ENCODE peak calls at places on chromosomes 4 and X, in six cellular contexts. One of them, this sample, is unnamed. For H3K27me3 and H3K9me3, the result is how much of the 10 kb centered on the place peaks cover.

GRCh38 chr4:10160280-10160856 is 43.8 kb upstream of the WDR1 start:
- DNase-seq in endothelial cell of umbilical vein: peak
- DNase-seq in lower lobe of right lung: no peak
- DNase-seq in hepatocyte: peak
- DNase-seq in AG04450: no peak
- DNase-seq in ovary: no peak
- DNase-seq in this sample: no peak

GRCh38 chr4:112329672-112330372 is 32.7 kb downstream of the ALPK1 start:
- DNase-seq in ovary: no peak
- DNase-seq in hepatocyte: no peak
- DNase-seq in AG04450: no peak
- DNase-seq in endothelial cell of umbilical vein: no peak
- DNase-seq in lower lobe of right lung: no peak
- DNase-seq in this sample: no peak

GRCh38 chrX:13341491-13342101 is 21.7 kb upstream of the ATXN3L start:
- DNase-seq in hepatocyte: no peak
- DNase-seq in ovary: no peak
- DNase-seq in AG04450: no peak
- DNase-seq in lower lobe of right lung: no peak
- DNase-seq in endothelial cell of umbilical vein: peak
- DNase-seq in this sample: no peak

GRCh38 chr4:35975617-35976355 is 268.5 kb downstream of the ARAP2 start:
- DNase-seq in hepatocyte: no peak
- DNase-seq in AG04450: no peak
- DNase-seq in endothelial cell of umbilical vein: no peak
- DNase-seq in lower lobe of right lung: no peak
- DNase-seq in ovary: no peak
- DNase-seq in this sample: no peak

GRCh38 chr4:168755643-168756482 is 254.2 kb downstream of the CBR4 start:
- DNase-seq in ovary: no peak
- DNase-seq in hepatocyte: no peak
- DNase-seq in lower lobe of right lung: no peak
- DNase-seq in AG04450: no peak
- DNase-seq in endothelial cell of umbilical vein: no peak
- DNase-seq in this sample: no peak

GRCh38 chr4:61389640-61390039 is 189.5 kb downstream of the ADGRL3 start:
- DNase-seq in ovary: no peak
- DNase-seq in AG04450: no peak
- DNase-seq in hepatocyte: no peak
- DNase-seq in endothelial cell of umbilical vein: no peak
- DNase-seq in lower lobe of right lung: no peak
- DNase-seq in this sample: no peak

GRCh38 chr4:182973421-182974340 is 56.5 kb upstream of the DCTD start:
- DNase-seq in ovary: no peak
- DNase-seq in lower lobe of right lung: no peak
- DNase-seq in AG04450: no peak
- DNase-seq in endothelial cell of umbilical vein: peak
- DNase-seq in hepatocyte: no peak
- DNase-seq in this sample: no peak

GRCh38 chr4:22910200-22910599 is 217.5 kb downstream of the GBA3 start:
- DNase-seq in endothelial cell of umbilical vein: no peak
- DNase-seq in hepatocyte: no peak
- DNase-seq in lower lobe of right lung: no peak
- DNase-seq in ovary: no peak
- DNase-seq in AG04450: no peak
- DNase-seq in this sample: no peak

GRCh38 chr4:128802680-128803628 is 6.5 kb upstream of the JADE1 start:
- DNase-seq in AG04450: no peak
- DNase-seq in ovary: no peak
- DNase-seq in hepatocyte: no peak
- DNase-seq in lower lobe of right lung: no peak
- DNase-seq in endothelial cell of umbilical vein: no peak
- DNase-seq in this sample: no peak

GRCh38 chr4:88803600-88804096 is 106.0 kb upstream of the NAP1L5 start:
- DNase-seq in ovary: no peak
- DNase-seq in hepatocyte: peak
- DNase-seq in lower lobe of right lung: no peak
- DNase-seq in AG04450: peak
- DNase-seq in endothelial cell of umbilical vein: peak
- DNase-seq in this sample: no peak

GRCh38 chrX:49133759-49134158 is 10.2 kb upstream of the GPKOW start:
- DNase-seq in AG04450: no peak
- DNase-seq in lower lobe of right lung: no peak
- DNase-seq in ovary: no peak
- DNase-seq in hepatocyte: no peak
- DNase-seq in endothelial cell of umbilical vein: no peak
- DNase-seq in this sample: no peak

GRCh38 chrX:143580266-143580665 is 55.6 kb downstream of the SLITRK4 start:
- DNase-seq in lower lobe of right lung: no peak
- DNase-seq in AG04450: no peak
- DNase-seq in endothelial cell of umbilical vein: no peak
- DNase-seq in hepatocyte: peak
- DNase-seq in ovary: no peak
- DNase-seq in this sample: no peak

GRCh38 chrX:45667666-45668065 is 467.0 kb upstream of the DIPK2B start:
- DNase-seq in lower lobe of right lung: no peak
- DNase-seq in AG04450: no peak
- DNase-seq in hepatocyte: no peak
- DNase-seq in endothelial cell of umbilical vein: peak
- DNase-seq in ovary: no peak
- DNase-seq in this sample: no peak

GRCh38 chr4:19224820-19225219 is 1026.9 kb upstream of the SLIT2 start:
- DNase-seq in lower lobe of right lung: no peak
- DNase-seq in hepatocyte: peak
- DNase-seq in AG04450: no peak
- DNase-seq in endothelial cell of umbilical vein: peak
- DNase-seq in ovary: no peak
- DNase-seq in this sample: no peak

GRCh38 chr4:152572417-152573086 is 36.7 kb upstream of the FBXW7 start:
- DNase-seq in AG04450: no peak
- DNase-seq in ovary: no peak
- DNase-seq in lower lobe of right lung: no peak
- DNase-seq in hepatocyte: peak
- DNase-seq in endothelial cell of umbilical vein: peak
- DNase-seq in this sample: no peak

GRCh38 chr4:129675036-129675435 is 579.1 kb downstream of the C4orf33 start:
- DNase-seq in ovary: no peak
- DNase-seq in endothelial cell of umbilical vein: no peak
- DNase-seq in lower lobe of right lung: no peak
- DNase-seq in AG04450: no peak
- DNase-seq in hepatocyte: no peak
- DNase-seq in this sample: no peak

GRCh38 chrX:123422875-123423274 is 238.8 kb downstream of the GRIA3 start:
- DNase-seq in ovary: peak
- DNase-seq in endothelial cell of umbilical vein: peak
- DNase-seq in AG04450: no peak
- DNase-seq in hepatocyte: peak
- DNase-seq in lower lobe of right lung: no peak
- DNase-seq in this sample: no peak

GRCh38 chrX:82335772-82336171 is 1133.9 kb downstream of the SH3BGRL start:
- DNase-seq in lower lobe of right lung: no peak
- DNase-seq in AG04450: no peak
- DNase-seq in endothelial cell of umbilical vein: no peak
- DNase-seq in ovary: no peak
- DNase-seq in hepatocyte: no peak
- DNase-seq in this sample: no peak

GRCh38 chr4:26105815-26106699 is 192.0 kb downstream of the SMIM20 start:
- DNase-seq in ovary: no peak
- DNase-seq in lower lobe of right lung: no peak
- DNase-seq in AG04450: no peak
- DNase-seq in hepatocyte: no peak
- DNase-seq in endothelial cell of umbilical vein: no peak
- DNase-seq in this sample: no peak

GRCh38 chrX:143095311-143095710 is 69.6 kb downstream of the SPANXN4 start:
- DNase-seq in ovary: no peak
- DNase-seq in hepatocyte: no peak
- DNase-seq in endothelial cell of umbilical vein: no peak
- DNase-seq in AG04450: no peak
- DNase-seq in lower lobe of right lung: no peak
- DNase-seq in this sample: no peak

GRCh38 chrX:37998586-37999267 is 7.6 kb upstream of the SYTL5 start:
- DNase-seq in hepatocyte: no peak
- DNase-seq in endothelial cell of umbilical vein: peak
- DNase-seq in ovary: no peak
- DNase-seq in lower lobe of right lung: no peak
- DNase-seq in AG04450: no peak
- DNase-seq in this sample: no peak

GRCh38 chr4:7788193-7788592 is 151.5 kb downstream of the AFAP1 start:
- DNase-seq in endothelial cell of umbilical vein: no peak
- DNase-seq in hepatocyte: no peak
- DNase-seq in AG04450: no peak
- DNase-seq in lower lobe of right lung: peak
- DNase-seq in ovary: peak
- DNase-seq in this sample: no peak

GRCh38 chrX:41005445-41005992 is 79.7 kb upstream of the USP9X start:
- DNase-seq in AG04450: no peak
- DNase-seq in ovary: no peak
- DNase-seq in hepatocyte: no peak
- DNase-seq in endothelial cell of umbilical vein: peak
- DNase-seq in lower lobe of right lung: no peak
- DNase-seq in this sample: no peak

GRCh38 chr4:53558061-53558801 is 33.1 kb downstream of the LNX1 start:
- DNase-seq in hepatocyte: no peak
- DNase-seq in endothelial cell of umbilical vein: peak
- DNase-seq in AG04450: no peak
- DNase-seq in lower lobe of right lung: no peak
- DNase-seq in ovary: no peak
- DNase-seq in this sample: no peak

GRCh38 chrX:111095974-111096870 is at the start of gene PAK3:
- DNase-seq in hepatocyte: peak
- DNase-seq in endothelial cell of umbilical vein: peak
- DNase-seq in lower lobe of right lung: peak
- DNase-seq in AG04450: peak
- DNase-seq in ovary: peak
- DNase-seq in this sample: no peak

GRCh38 chr4:78337216-78337615 is 214.4 kb upstream of the ANXA3 start:
- DNase-seq in AG04450: no peak
- DNase-seq in hepatocyte: no peak
- DNase-seq in lower lobe of right lung: no peak
- DNase-seq in ovary: no peak
- DNase-seq in endothelial cell of umbilical vein: no peak
- DNase-seq in this sample: no peak

GRCh38 chr4:70533791-70534190 is 15.4 kb downstream of the AMTN start:
- DNase-seq in AG04450: no peak
- DNase-seq in hepatocyte: no peak
- DNase-seq in endothelial cell of umbilical vein: no peak
- DNase-seq in ovary: no peak
- DNase-seq in lower lobe of right lung: no peak
- DNase-seq in this sample: no peak

GRCh38 chr4:108926058-108926457 is 163.2 kb upstream of the ETNPPL start:
- DNase-seq in lower lobe of right lung: no peak
- DNase-seq in ovary: no peak
- DNase-seq in hepatocyte: no peak
- DNase-seq in endothelial cell of umbilical vein: no peak
- DNase-seq in AG04450: no peak
- DNase-seq in this sample: no peak

GRCh38 chr4:95219109-95219508 is 329.7 kb downstream of the UNC5C start:
- DNase-seq in lower lobe of right lung: no peak
- DNase-seq in ovary: no peak
- DNase-seq in endothelial cell of umbilical vein: no peak
- DNase-seq in hepatocyte: no peak
- DNase-seq in AG04450: peak
- DNase-seq in this sample: no peak

GRCh38 chrX:57204306-57204705 is 67.1 kb upstream of the SPIN2A start:
- DNase-seq in endothelial cell of umbilical vein: no peak
- DNase-seq in AG04450: no peak
- DNase-seq in ovary: no peak
- DNase-seq in hepatocyte: no peak
- DNase-seq in lower lobe of right lung: no peak
- DNase-seq in this sample: no peak

GRCh38 chr4:188915175-188915574 is 775.9 kb downstream of the TRIML1 start:
- DNase-seq in hepatocyte: no peak
- DNase-seq in lower lobe of right lung: no peak
- DNase-seq in endothelial cell of umbilical vein: no peak
- DNase-seq in ovary: no peak
- DNase-seq in AG04450: no peak
- DNase-seq in this sample: no peak

GRCh38 chr4:188918787-188919186 is 779.5 kb downstream of the TRIML1 start:
- DNase-seq in hepatocyte: no peak
- DNase-seq in endothelial cell of umbilical vein: no peak
- DNase-seq in ovary: no peak
- DNase-seq in AG04450: no peak
- DNase-seq in lower lobe of right lung: no peak
- DNase-seq in this sample: no peak
- H3K27me3 ChIP-seq in hepatocyte: under half
- H3K27me3 ChIP-seq in endothelial cell of umbilical vein: under half
- H3K27me3 ChIP-seq in ovary: under half
- H3K27me3 ChIP-seq in AG04450: under half
- H3K27me3 ChIP-seq in lower lobe of right lung: under half
- H3K27me3 ChIP-seq in this sample: under half

GRCh38 chr4:186032259-186032658 is 36.7 kb upstream of the TLR3 start:
- DNase-seq in AG04450: no peak
- DNase-seq in endothelial cell of umbilical vein: no peak
- DNase-seq in ovary: no peak
- DNase-seq in hepatocyte: peak
- DNase-seq in lower lobe of right lung: no peak
- DNase-seq in this sample: no peak
- TF ChIP-seq CTCF in AG04450: no peak
- TF ChIP-seq CTCF in endothelial cell of umbilical vein: peak
- TF ChIP-seq CTCF in ovary: no peak
- TF ChIP-seq CTCF in hepatocyte: peak
- TF ChIP-seq CTCF in lower lobe of right lung: no peak
- TF ChIP-seq CTCF in this sample: no peak

DNA sequence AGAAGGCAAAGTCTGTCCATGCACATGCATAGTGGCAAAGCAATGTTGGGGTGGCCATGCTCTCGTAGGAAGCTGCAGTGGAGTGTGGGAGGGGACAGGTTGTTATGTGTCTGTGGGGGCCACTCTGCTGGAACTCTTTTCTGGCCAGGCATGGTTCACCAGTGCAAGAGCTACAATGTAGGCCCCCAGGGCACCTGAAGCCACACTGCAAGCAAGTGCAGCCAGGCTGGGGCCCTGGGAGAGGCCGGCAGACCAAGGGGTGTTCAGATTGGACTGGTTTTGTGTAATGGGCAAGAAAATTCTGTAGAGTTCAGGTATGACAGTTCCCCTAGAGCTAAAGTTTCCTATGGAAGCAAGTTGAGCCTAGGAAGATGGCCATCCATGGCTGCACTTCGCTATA is 97.0 kb upstream of the ZC4H2 start:
- DNase-seq in endothelial cell of umbilical vein: no peak
- DNase-seq in AG04450: no peak
- DNase-seq in lower lobe of right lung: no peak
- DNase-seq in hepatocyte: no peak
- DNase-seq in ovary: no peak
- DNase-seq in this sample: no peak
- H3K9me3 ChIP-seq in endothelial cell of umbilical vein: under half
- H3K9me3 ChIP-seq in AG04450: under half
- H3K9me3 ChIP-seq in lower lobe of right lung: under half
- H3K9me3 ChIP-seq in hepatocyte: under half
- H3K9me3 ChIP-seq in ovary: under half
- H3K9me3 ChIP-seq in this sample: under half

DNA sequence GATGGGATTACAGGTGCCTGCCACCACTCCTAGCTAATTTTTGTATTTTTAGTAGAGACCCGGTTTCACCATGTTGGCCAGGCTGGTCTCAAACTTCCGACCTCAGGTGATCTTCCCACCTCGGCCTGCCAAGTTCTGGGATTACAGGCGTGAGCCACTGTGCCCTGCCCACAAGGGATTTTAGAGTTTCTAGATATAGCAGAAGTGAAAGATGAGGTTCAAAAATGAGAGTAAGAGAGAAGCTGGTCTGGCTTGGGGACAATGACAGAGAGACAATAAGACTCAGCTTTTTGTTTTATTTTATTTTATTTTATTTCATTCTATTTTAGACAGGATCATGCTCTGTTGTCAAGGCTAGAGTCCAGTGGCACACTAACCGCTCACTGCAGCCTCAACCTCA is 30.6 kb downstream of the TRIM61 start:
- DNase-seq in AG04450: no peak
- DNase-seq in lower lobe of right lung: no peak
- DNase-seq in ovary: no peak
- DNase-seq in hepatocyte: no peak
- DNase-seq in endothelial cell of umbilical vein: no peak
- DNase-seq in this sample: no peak
- H3K27me3 ChIP-seq in AG04450: under half
- H3K27me3 ChIP-seq in lower lobe of right lung: under half
- H3K27me3 ChIP-seq in ovary: under half
- H3K27me3 ChIP-seq in hepatocyte: under half
- H3K27me3 ChIP-seq in endothelial cell of umbilical vein: under half
- H3K27me3 ChIP-seq in this sample: under half

This sample was measured in CD4-positive, alpha-beta T cell.